ENCODE peak calls at places on chromosome 11, in seven cellular contexts. One of them, this sample, is unnamed.

GRCh38 chr11:1153105-1153950 is 4.4 kb upstream of the MUC5AC start:
- DNase-seq in glutamatergic neuron: peak
- DNase-seq in CD8-positive, alpha-beta T cell: peak
- DNase-seq in left ventricle myocardium superior: no peak
- DNase-seq in amniotic stem cell: no peak
- DNase-seq in stimulated activated CD4-positive, alpha-beta T cell treated with anti-CD3 and anti-CD28 coated beads, TNF-alpha, amount 100 ng/mL, for 24 hours: no peak
- DNase-seq in T follicular helper cell: no peak
- DNase-seq in this sample: no peak

GRCh38 chr11:109960831-109961230 is 132.4 kb upstream of the ZC3H12C start:
- DNase-seq in stimulated activated CD4-positive, alpha-beta T cell treated with anti-CD3 and anti-CD28 coated beads, TNF-alpha, amount 100 ng/mL, for 24 hours: no peak
- DNase-seq in glutamatergic neuron: no peak
- DNase-seq in T follicular helper cell: no peak
- DNase-seq in left ventricle myocardium superior: peak
- DNase-seq in CD8-positive, alpha-beta T cell: no peak
- DNase-seq in amniotic stem cell: no peak
- DNase-seq in this sample: peak

GRCh38 chr11:72380132-72380503 is 54.2 kb downstream of the CLPB start:
- DNase-seq in T follicular helper cell: no peak
- DNase-seq in stimulated activated CD4-positive, alpha-beta T cell treated with anti-CD3 and anti-CD28 coated beads, TNF-alpha, amount 100 ng/mL, for 24 hours: no peak
- DNase-seq in amniotic stem cell: no peak
- DNase-seq in CD8-positive, alpha-beta T cell: no peak
- DNase-seq in glutamatergic neuron: no peak
- DNase-seq in left ventricle myocardium superior: no peak
- DNase-seq in this sample: no peak

GRCh38 chr11:59776210-59777066 is 21.3 kb downstream of the STX3 start:
- DNase-seq in glutamatergic neuron: no peak
- DNase-seq in amniotic stem cell: no peak
- DNase-seq in T follicular helper cell: no peak
- DNase-seq in stimulated activated CD4-positive, alpha-beta T cell treated with anti-CD3 and anti-CD28 coated beads, TNF-alpha, amount 100 ng/mL, for 24 hours: no peak
- DNase-seq in CD8-positive, alpha-beta T cell: no peak
- DNase-seq in left ventricle myocardium superior: no peak
- DNase-seq in this sample: no peak

GRCh38 chr11:82465481-82465880 is 268.2 kb downstream of the FAM181B start:
- DNase-seq in left ventricle myocardium superior: no peak
- DNase-seq in CD8-positive, alpha-beta T cell: no peak
- DNase-seq in T follicular helper cell: no peak
- DNase-seq in glutamatergic neuron: no peak
- DNase-seq in amniotic stem cell: no peak
- DNase-seq in stimulated activated CD4-positive, alpha-beta T cell treated with anti-CD3 and anti-CD28 coated beads, TNF-alpha, amount 100 ng/mL, for 24 hours: no peak
- DNase-seq in this sample: no peak

GRCh38 chr11:74822187-74822586 is 73.5 kb downstream of the RNF169 start:
- DNase-seq in T follicular helper cell: no peak
- DNase-seq in glutamatergic neuron: no peak
- DNase-seq in CD8-positive, alpha-beta T cell: no peak
- DNase-seq in amniotic stem cell: no peak
- DNase-seq in stimulated activated CD4-positive, alpha-beta T cell treated with anti-CD3 and anti-CD28 coated beads, TNF-alpha, amount 100 ng/mL, for 24 hours: no peak
- DNase-seq in left ventricle myocardium superior: no peak
- DNase-seq in this sample: peak

GRCh38 chr11:130473056-130473794 is 24.8 kb downstream of the ADAMTS15 start:
- DNase-seq in T follicular helper cell: no peak
- DNase-seq in amniotic stem cell: no peak
- DNase-seq in glutamatergic neuron: no peak
- DNase-seq in left ventricle myocardium superior: no peak
- DNase-seq in stimulated activated CD4-positive, alpha-beta T cell treated with anti-CD3 and anti-CD28 coated beads, TNF-alpha, amount 100 ng/mL, for 24 hours: no peak
- DNase-seq in CD8-positive, alpha-beta T cell: no peak
- DNase-seq in this sample: no peak

GRCh38 chr11:83317757-83318548 is 31.8 kb upstream of the CCDC90B start:
- DNase-seq in CD8-positive, alpha-beta T cell: no peak
- DNase-seq in amniotic stem cell: no peak
- DNase-seq in left ventricle myocardium superior: no peak
- DNase-seq in glutamatergic neuron: no peak
- DNase-seq in stimulated activated CD4-positive, alpha-beta T cell treated with anti-CD3 and anti-CD28 coated beads, TNF-alpha, amount 100 ng/mL, for 24 hours: no peak
- DNase-seq in T follicular helper cell: no peak
- DNase-seq in this sample: no peak